ENCODE peak calls at places on chromosomes 7 and 10, in seven cellular contexts. Y is neuronal stem cell, S is H9, C is mesendoderm, V is H1, D is mesenchymal stem cell, M is IMR-90. A is an unnamed sample.

GRCh38 chr7:151175793-151176311 is 8.4 kb upstream of the GBX1 start:
- DNase-seq in Y (no peak), S (peak), C (no peak), V (peak), D (no peak), M (no peak), A (no peak)

GRCh38 chr7:28858206-28858605 is 99.9 kb downstream of the TRIL start:
- DNase-seq in Y (no peak), S (no peak), C (no peak), V (no peak), D (no peak), M (peak), A (no peak)

GRCh38 chr7:117666019-117666418 is 186.2 kb downstream of the CFTR start:
- DNase-seq in Y (no peak), S (no peak), C (no peak), V (no peak), D (peak), M (peak), A (peak)

GRCh38 chr7:158098125-158099030 is 489.2 kb downstream of the PTPRN2 start:
- DNase-seq in Y (no peak), S (no peak), C (no peak), V (peak), D (no peak), M (no peak), A (no peak)

GRCh38 chr7:10343108-10343507 is 630.6 kb upstream of the PHF14 start:
- DNase-seq in Y (no peak), S (no peak), C (no peak), V (no peak), D (no peak), M (no peak), A (no peak)

GRCh38 chr10:133336131-133337078 is at the start of gene CALY:
- DNase-seq in Y (peak), S (peak), C (peak), V (peak), D (no peak), M (no peak), A (no peak)

GRCh38 chr10:109922976-109923921 is at the start of gene XPNPEP1:
- DNase-seq in Y (peak), S (peak), C (peak), V (peak), D (peak), M (peak), A (peak)

GRCh38 chr7:135843214-135843613 is 94.6 kb upstream of the FAM180A start:
- DNase-seq in Y (no peak), S (no peak), C (no peak), V (no peak), D (no peak), M (no peak), A (no peak)

GRCh38 chr10:95906675-95907453 is 911 bp upstream of the CC2D2B start:
- DNase-seq in Y (peak), S (peak), C (peak), V (peak), D (peak), M (peak), A (peak)

GRCh38 chr7:4030346-4030745 is 651.7 kb upstream of the FOXK1 start:
- DNase-seq in Y (no peak), S (no peak), C (no peak), V (no peak), D (no peak), M (no peak), A (no peak)
- H2BK120ac ChIP-seq in Y (no peak), S (no peak), C (no peak), V (no peak), D (no peak), M (no peak), A (no peak)

DNA sequence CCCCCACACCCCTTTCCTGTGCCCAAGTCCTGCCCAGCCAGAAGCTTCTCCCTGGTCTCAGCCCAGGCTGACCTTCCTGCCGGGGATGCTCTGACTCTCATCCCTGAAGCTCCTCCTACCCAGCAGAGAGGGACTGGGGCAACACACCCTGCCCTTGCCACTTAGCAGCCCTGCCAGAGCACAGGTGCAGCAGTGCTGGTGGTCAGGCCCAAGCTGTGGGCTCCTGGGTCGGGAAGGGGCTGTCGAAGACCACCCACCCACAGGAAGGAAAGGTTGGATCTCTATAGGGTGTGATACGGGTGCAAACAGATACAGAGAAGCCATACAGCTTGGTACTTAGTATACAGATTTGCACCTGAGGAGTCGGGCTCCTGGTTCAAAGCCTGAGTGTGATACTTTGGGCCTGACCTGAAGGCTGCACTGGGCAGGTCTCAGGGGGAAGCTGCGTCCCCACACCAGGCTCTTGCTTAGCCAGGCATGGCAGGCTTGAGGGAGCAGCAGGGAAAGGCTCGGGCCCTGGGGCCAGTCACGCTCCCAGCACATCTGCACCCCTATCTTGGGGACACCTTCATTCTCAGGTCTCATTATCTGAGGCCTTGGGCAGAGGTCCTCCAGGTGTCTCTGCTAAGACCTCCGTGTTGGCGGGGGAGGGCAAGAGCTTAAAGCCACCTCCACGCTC is 47.3 kb downstream of the TCERG1L start:
- DNase-seq in Y (no peak), S (peak), C (no peak), V (no peak), D (no peak), M (no peak), A (no peak)
- H4K8ac ChIP-seq in Y (no peak), S (no peak), C (no peak), V (peak), D (no peak), M (no peak), A (no peak)

DNA sequence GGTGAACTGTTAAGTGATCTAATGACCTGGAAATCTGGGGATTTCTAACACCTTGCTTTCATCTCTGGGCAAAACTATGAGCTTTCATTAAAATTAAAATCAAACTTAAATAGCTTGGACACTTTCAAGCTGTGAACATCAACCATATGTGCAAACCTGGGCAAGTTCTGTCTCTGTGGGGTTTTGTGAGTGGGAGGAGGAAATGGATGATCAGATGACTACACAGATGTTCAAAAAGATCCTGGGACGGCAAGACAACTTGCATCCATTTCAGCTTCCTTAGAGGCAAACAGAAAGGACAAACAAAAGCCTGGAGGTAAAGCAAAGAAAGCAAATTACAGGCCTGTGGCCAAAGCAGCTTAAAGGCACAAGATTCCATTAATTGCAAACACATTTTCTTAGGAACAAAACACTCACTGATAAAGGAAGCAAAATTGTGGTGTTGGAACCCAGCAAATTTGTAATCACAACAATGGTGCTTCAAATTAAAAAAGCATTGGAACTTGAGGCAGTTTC is 222.2 kb downstream of the NEBL start:
- DNase-seq in Y (peak), S (no peak), C (no peak), V (no peak), D (no peak), M (no peak), A (no peak)
- H2BK120ac ChIP-seq in Y (no peak), S (no peak), C (no peak), V (no peak), D (no peak), M (no peak), A (no peak)

GRCh38 chr7:39978252-39978934 is 28.3 kb downstream of the CDK13 start:
- DNase-seq in Y (no peak), S (no peak), C (no peak), V (no peak), D (no peak), M (no peak), A (peak)
- H4K8ac ChIP-seq in Y (no peak), S (no peak), C (no peak), V (no peak), D (no peak), M (no peak), A (no peak)

DNA sequence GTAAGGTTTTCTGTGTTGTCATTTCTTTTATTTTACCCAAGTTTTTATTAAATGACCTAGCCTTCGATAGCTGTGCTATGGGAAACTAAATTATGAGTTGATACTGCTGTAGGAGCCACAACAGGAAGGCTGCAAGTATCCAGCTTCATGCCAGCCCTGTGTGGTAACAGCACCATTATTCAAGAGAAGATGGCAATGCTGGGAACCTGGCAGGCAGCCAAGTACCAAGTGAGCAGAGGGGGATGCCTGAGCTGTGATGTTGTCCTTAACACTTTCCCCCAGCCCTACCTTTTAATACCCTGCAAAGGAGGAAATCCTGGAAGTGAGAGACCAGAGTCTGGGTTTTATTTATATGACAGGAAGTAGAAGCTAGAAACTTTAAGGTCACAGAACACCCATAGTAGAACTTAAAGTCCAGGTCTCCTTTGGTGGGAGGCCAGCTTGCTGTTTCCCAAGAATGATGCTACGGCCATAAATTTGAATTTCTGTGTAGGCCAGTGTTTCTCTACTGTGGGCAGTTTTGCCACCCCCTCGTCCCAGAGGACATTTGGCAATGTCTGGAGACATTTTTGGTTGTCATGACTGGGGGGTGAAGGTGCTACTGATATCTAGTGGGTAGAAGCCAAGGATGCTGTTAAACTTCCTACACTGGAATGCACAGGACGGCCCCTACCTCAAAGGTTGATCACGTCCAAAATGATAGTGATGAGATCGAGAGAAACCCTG is 9.2 kb upstream of the ATXN7L1 start:
- DNase-seq in Y (no peak), S (no peak), C (no peak), V (no peak), D (peak), M (no peak), A (no peak)
- H2BK120ac ChIP-seq in Y (no peak), S (no peak), C (no peak), V (no peak), D (peak), M (no peak), A (no peak)